ENCODE peak calls at places on chromosome 9, in seven cellular contexts. W is heart left ventricle, J is GM06990, A is aorta, D is RWPE2, E is spleen, C is fibroblast of lung. N is an unnamed sample.
A peak's percentile ranks its signal among the peaks of the same experiment; 100 is the strongest.

GRCh38 chr9:79858509-79858908 is 286.7 kb downstream of the TLE4 start:
- DNase-seq in W (no peak), J (no peak), A (no peak), D (no peak), E (no peak), C (peak; percentile 19), N (peak; percentile 16)

GRCh38 chr9:109857337-109857736 is 77.3 kb downstream of the PALM2AKAP2 start:
- DNase-seq in W (no peak), J (no peak), A (no peak), D (no peak), E (no peak), C (peak; percentile 56), N (no peak)

GRCh38 chr9:10612649-10613398 is at the start of gene PTPRD:
- DNase-seq in W (no peak), J (peak; percentile 1), A (peak; percentile 70), D (no peak), E (peak; percentile 68), C (peak; percentile 3), N (no peak)

GRCh38 chr9:134624119-134624826 is 17.3 kb upstream of the COL5A1 start:
- DNase-seq in W (no peak), J (no peak), A (peak; percentile 63), D (peak; percentile 41), E (peak; percentile 33), C (peak; percentile 47), N (no peak)

GRCh38 chr9:131583342-131583645 is 38.0 kb downstream of the PRRT1B start:
- DNase-seq in W (peak; percentile 11), J (no peak), A (no peak), D (no peak), E (no peak), C (no peak), N (no peak)

GRCh38 chr9:101931756-101932155 is 193.3 kb upstream of the GRIN3A start:
- DNase-seq in W (no peak), J (no peak), A (no peak), D (no peak), E (no peak), C (no peak), N (no peak)

GRCh38 chr9:134882204-134882785 is 1.7 kb downstream of the FCN2 start:
- DNase-seq in W (no peak), J (no peak), A (peak; percentile 55), D (no peak), E (no peak), C (no peak), N (no peak)

GRCh38 chr9:87337335-87338074 is 160.2 kb upstream of the DAPK1 start:
- DNase-seq in W (no peak), J (no peak), A (no peak), D (no peak), E (no peak), C (peak; percentile 57), N (no peak)

GRCh38 chr9:1416261-1416660 is 366.1 kb downstream of the DMRT2 start:
- DNase-seq in W (no peak), J (no peak), A (no peak), D (no peak), E (no peak), C (no peak), N (no peak)

GRCh38 chr9:127074561-127075548 is 47.6 kb downstream of the ANGPTL2 start:
- DNase-seq in W (peak; percentile 65), J (no peak), A (no peak), D (no peak), E (no peak), C (no peak), N (no peak)

GRCh38 chr9:105425817-105426433 is 21.9 kb upstream of the FSD1L start:
- DNase-seq in W (no peak), J (no peak), A (no peak), D (no peak), E (no peak), C (peak; percentile 58), N (no peak)

GRCh38 chr9:98009926-98010325 is 26.8 kb downstream of the ANP32B start:
- DNase-seq in W (no peak), J (no peak), A (no peak), D (no peak), E (no peak), C (peak; percentile 22), N (no peak)

GRCh38 chr9:2691212-2691611 is 26.1 kb upstream of the KCNV2 start:
- DNase-seq in W (no peak), J (no peak), A (no peak), D (no peak), E (no peak), C (no peak), N (no peak)

GRCh38 chr9:132879443-132880310 is 979 bp downstream of the SPACA9 start:
- DNase-seq in W (no peak), J (no peak), A (no peak), D (no peak), E (peak; percentile 14), C (no peak), N (no peak)

GRCh38 chr9:21558627-21559401 is 76.7 kb upstream of the IFNE start:
- DNase-seq in W (no peak), J (no peak), A (no peak), D (no peak), E (no peak), C (peak; percentile 69), N (no peak)

GRCh38 chr9:107946364-107947137 is 457.0 kb upstream of the KLF4 start:
- DNase-seq in W (no peak), J (no peak), A (no peak), D (no peak), E (no peak), C (no peak), N (no peak)

GRCh38 chr9:109311731-109312130 is 9.1 kb downstream of the EPB41L4B start:
- DNase-seq in W (no peak), J (no peak), A (no peak), D (no peak), E (no peak), C (no peak), N (no peak)

GRCh38 chr9:77449177-77450092 is 198.7 kb downstream of the GNA14 start:
- DNase-seq in W (peak; percentile 60), J (no peak), A (no peak), D (peak; percentile 85), E (no peak), C (peak; percentile 45), N (no peak)

GRCh38 chr9:134049772-134050588 is 17.8 kb downstream of the BRD3 start:
- DNase-seq in W (peak; percentile 28), J (no peak), A (peak; percentile 67), D (no peak), E (peak; percentile 67), C (no peak), N (no peak)

GRCh38 chr9:102273952-102274351 is 535.5 kb upstream of the GRIN3A start:
- DNase-seq in W (no peak), J (no peak), A (no peak), D (no peak), E (no peak), C (no peak), N (no peak)

DNA sequence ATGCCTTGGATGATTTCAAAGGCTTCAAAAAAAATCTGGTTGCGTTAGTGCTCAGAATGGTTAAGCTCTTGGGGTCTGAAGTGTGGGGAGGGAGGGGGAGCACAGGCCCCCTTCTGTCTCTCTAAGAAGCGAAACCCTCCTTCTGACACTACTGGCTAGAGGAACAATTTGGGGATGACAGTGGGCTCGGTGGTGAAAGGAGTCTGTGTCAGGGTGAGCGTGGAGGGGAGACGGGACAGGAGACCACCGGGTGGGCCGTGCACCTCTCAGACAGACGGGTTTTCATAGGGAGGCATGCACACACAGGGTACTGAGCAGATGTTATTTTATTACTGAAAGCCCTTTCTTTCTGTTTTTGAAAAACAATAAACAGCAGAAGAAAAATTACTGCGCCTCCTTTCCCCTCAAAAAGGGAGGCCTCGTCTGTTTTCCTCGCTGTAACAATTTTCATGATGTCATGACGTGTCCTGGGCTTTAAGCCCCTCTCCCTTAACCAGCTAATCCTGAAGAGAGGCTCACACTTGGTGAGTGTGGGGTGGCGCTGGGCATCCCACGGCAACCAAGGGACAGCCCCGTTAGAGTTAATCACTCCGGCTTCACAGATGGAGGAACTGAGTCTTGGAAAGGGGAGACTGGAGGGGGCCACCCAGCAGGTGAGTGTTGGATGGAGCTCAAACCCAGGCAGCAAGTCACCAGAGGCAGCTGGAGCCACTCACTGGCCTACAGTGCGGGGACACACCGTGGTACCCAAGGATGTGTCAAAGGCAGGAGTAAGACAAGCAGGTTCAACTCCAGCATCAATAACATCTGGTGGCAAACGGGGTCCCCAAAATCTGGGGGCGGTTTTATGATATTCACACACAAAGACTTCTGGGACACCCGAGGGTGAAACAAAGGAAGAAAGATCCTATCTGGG is 53.4 kb downstream of the PTCH1 start:
- DNase-seq in W (no peak), J (no peak), A (no peak), D (no peak), E (no peak), C (no peak), N (no peak)
- H3K36me3 ChIP-seq in W (peaks cover 71% of the 10 kb centered on the region), J (peaks cover 20% of the 10 kb centered on the region), A (peaks cover 5% of the 10 kb centered on the region), D (no peaks in the 10 kb centered on the region), E (no peaks in the 10 kb centered on the region), C (peaks cover 5% of the 10 kb centered on the region), N (peaks cover 10% of the 10 kb centered on the region)

GRCh38 chr9:96075757-96076156 is 200.3 kb downstream of the ERCC6L2 start:
- DNase-seq in W (no peak), J (no peak), A (no peak), D (no peak), E (no peak), C (no peak), N (no peak)
- H3K36me3 ChIP-seq in W (no peaks in the 10 kb centered on the region), J (no peaks in the 10 kb centered on the region), A (no peaks in the 10 kb centered on the region), D (no peaks in the 10 kb centered on the region), E (no peaks in the 10 kb centered on the region), C (no peaks in the 10 kb centered on the region), N (no peaks in the 10 kb centered on the region)

GRCh38 chr9:117407436-117408022 is 7.3 kb downstream of the ASTN2 start:
- DNase-seq in W (no peak), J (no peak), A (no peak), D (no peak), E (no peak), C (no peak), N (no peak)
- H3K36me3 ChIP-seq in W (no peaks in the 10 kb centered on the region), J (no peaks in the 10 kb centered on the region), A (no peaks in the 10 kb centered on the region), D (no peaks in the 10 kb centered on the region), E (no peaks in the 10 kb centered on the region), C (no peaks in the 10 kb centered on the region), N (no peaks in the 10 kb centered on the region)

GRCh38 chr9:89357331-89358197 is 39.3 kb downstream of the SECISBP2 start:
- DNase-seq in W (no peak), J (no peak), A (no peak), D (no peak), E (no peak), C (no peak), N (no peak)

GRCh38 chr9:89360465-89360864 is 42.2 kb downstream of the SECISBP2 start:
- DNase-seq in W (no peak), J (no peak), A (no peak), D (no peak), E (no peak), C (no peak), N (no peak)

GRCh38 chr9:89359636-89360315 is 41.5 kb downstream of the SECISBP2 start:
- DNase-seq in W (no peak), J (no peak), A (peak; percentile 58), D (no peak), E (no peak), C (no peak), N (no peak)

GRCh38 chr9:89358376-89358775 is 40.1 kb downstream of the SECISBP2 start:
- DNase-seq in W (no peak), J (no peak), A (peak; percentile 65), D (no peak), E (no peak), C (no peak), N (no peak)

DNA sequence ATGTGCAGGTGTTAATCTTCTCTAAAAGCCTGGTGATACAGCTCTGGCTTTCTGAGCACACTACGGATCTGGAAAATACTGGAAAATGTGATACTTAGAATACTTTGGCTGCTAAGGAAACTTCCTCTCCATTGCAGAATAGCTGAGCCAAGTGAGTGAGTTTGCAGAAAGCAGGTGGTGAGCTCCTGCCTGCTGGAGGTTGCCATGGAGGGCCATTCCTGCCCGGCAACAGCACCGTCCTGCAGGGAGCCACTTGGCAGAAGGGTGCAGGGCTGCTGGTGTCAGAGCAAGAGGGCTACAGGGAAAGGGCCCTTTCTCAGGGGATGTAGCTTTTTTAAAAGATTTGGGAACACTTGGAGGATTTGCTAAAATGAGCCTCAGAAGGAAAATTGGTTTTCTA is 40.7 kb downstream of the SECISBP2 start:
- DNase-seq in W (no peak), J (no peak), A (peak; percentile 57), D (no peak), E (no peak), C (no peak), N (no peak)
- H3K36me3 ChIP-seq in W (peaks cover 90% of the 10 kb centered on the region), J (peaks cover 40% of the 10 kb centered on the region), A (peaks cover 19% of the 10 kb centered on the region), D (peaks cover 70% of the 10 kb centered on the region), E (peaks cover 77% of the 10 kb centered on the region), C (peaks cover 10% of the 10 kb centered on the region), N (peaks cover 87% of the 10 kb centered on the region)